ENCODE peak calls at places on chromosomes 16 and 17, in nine cellular contexts. G is WERI-Rb-1; N is Caki2; H is GM23338; T is NCI-H460; Y is dermis microvascular lymphatic vessel endothelial cell; S is activated effector memory CD4-positive, alpha-beta T cell treated with Interleukin-2 at 50 U/mL for 16 hours; J is GM12865; C is stromal cell of bone marrow. M is an unnamed sample.

GRCh38 chr17:80195671-80196529 is 24.2 kb downstream of the SGSH start:
- DNase-seq in C (no peak), J (peak), T (no peak), S (peak), H (peak), G (peak), N (no peak), Y (no peak), M (peak)

GRCh38 chr17:41739661-41740352 is 5.4 kb upstream of the HAP1 start:
- DNase-seq in T (peak), N (peak), H (no peak), C (no peak), J (no peak), S (no peak), G (no peak), Y (no peak), M (no peak)

GRCh38 chr17:2975469-2975958 is 87.9 kb downstream of the OR1D5 start:
- DNase-seq in Y (peak), G (no peak), C (no peak), N (no peak), T (peak), J (no peak), S (no peak), H (no peak), M (peak)

GRCh38 chr17:6682339-6682738 is 30.8 kb downstream of the C17orf100 start:
- DNase-seq in C (no peak), N (no peak), G (no peak), Y (no peak), H (no peak), T (no peak), J (no peak), S (no peak), M (no peak)

GRCh38 chr17:13359774-13360173 is 242.0 kb downstream of the HS3ST3A1 start:
- DNase-seq in H (no peak), Y (no peak), T (no peak), J (no peak), S (no peak), C (no peak), N (no peak), G (no peak), M (no peak)

GRCh38 chr16:63922563-63922962 is 1199.3 kb downstream of the CDH11 start:
- DNase-seq in N (no peak), H (no peak), Y (no peak), C (peak), G (no peak), T (no peak), J (no peak), S (no peak), M (no peak)

GRCh38 chr17:19002805-19003542 is 1.6 kb downstream of the FAM83G start:
- DNase-seq in Y (no peak), H (no peak), C (no peak), J (no peak), N (no peak), S (no peak), T (no peak), G (no peak), M (no peak)

GRCh38 chr17:19317359-19318095 is 45.0 kb downstream of the B9D1 start:
- DNase-seq in Y (no peak), H (peak), T (peak), C (no peak), G (peak), N (peak), S (no peak), J (peak), M (peak)

GRCh38 chr17:81869221-81870154 is 1.6 kb downstream of the ARHGDIA start:
- DNase-seq in N (peak), G (peak), S (no peak), C (no peak), H (peak), J (peak), T (no peak), Y (no peak), M (peak)

GRCh38 chr17:65588194-65588808 is 26.9 kb upstream of the AXIN2 start:
- DNase-seq in H (no peak), S (no peak), T (peak), Y (no peak), J (no peak), N (peak), G (no peak), C (no peak), M (peak)

GRCh38 chr16:24206926-24207325 is 49.2 kb upstream of the CACNG3 start:
- DNase-seq in Y (no peak), N (no peak), S (no peak), G (no peak), C (no peak), J (no peak), H (no peak), T (no peak), M (no peak)

GRCh38 chr17:39011907-39012468 is 44.8 kb upstream of the FBXO47 start:
- DNase-seq in T (no peak), Y (no peak), C (no peak), H (peak), N (no peak), J (no peak), S (no peak), G (no peak), M (peak)

GRCh38 chr16:46727184-46727583 is 21.0 kb downstream of the MYLK3 start:
- DNase-seq in G (no peak), C (no peak), T (no peak), J (no peak), S (no peak), N (no peak), H (no peak), Y (no peak), M (no peak)

GRCh38 chr17:17096438-17097178 is 54.4 kb downstream of the MPRIP start:
- DNase-seq in Y (no peak), H (no peak), G (no peak), S (no peak), T (no peak), N (no peak), J (no peak), C (no peak), M (no peak)

GRCh38 chr17:5630434-5630833 is 46.1 kb upstream of the NLRP1 start:
- DNase-seq in H (no peak), J (no peak), N (no peak), Y (no peak), T (no peak), S (no peak), G (no peak), C (peak), M (no peak)

M was measured in endodermal cell.